ENCODE peak calls at places on chromosomes 13 and 19, in four cellular contexts. N, E, V and K are unnamed samples.

GRCh38 chr19:4523306-4524110 is 5.2 kb upstream of the PLIN4 start:
- DNase-seq in N (no peak), E (no peak), V (peak), K (peak)

GRCh38 chr13:38348890-38349289 is 761 bp upstream of the UFM1 start:
- DNase-seq in N (no peak), E (peak), V (no peak), K (no peak)

GRCh38 chr19:12757544-12758274 is 6.1 kb downstream of the BEST2 start:
- DNase-seq in N (peak), E (peak), V (peak), K (no peak)

GRCh38 chr19:4971424-4971793 is 2.5 kb downstream of the KDM4B start:
- DNase-seq in N (no peak), E (peak), V (peak), K (peak)

GRCh38 chr19:46951236-46951986 is 68.2 kb upstream of the NPAS1 start:
- DNase-seq in N (no peak), E (no peak), V (no peak), K (no peak)

GRCh38 chr19:33210266-33210940 is 15.2 kb downstream of the SLC7A10 start:
- DNase-seq in N (no peak), E (no peak), V (no peak), K (no peak)

GRCh38 chr13:112509190-112509589 is 78.8 kb downstream of the TUBGCP3 start:
- DNase-seq in N (no peak), E (no peak), V (no peak), K (no peak)

GRCh38 chr19:8569066-8569761 is 8.0 kb downstream of the MYO1F start:
- DNase-seq in N (no peak), E (no peak), V (peak), K (no peak)

GRCh38 chr13:113923376-113924063 is 50.4 kb downstream of the C13orf46 start:
- DNase-seq in N (no peak), E (peak), V (peak), K (no peak)

GRCh38 chr19:7152568-7152967 is 83.1 kb downstream of the ZNF557 start:
- DNase-seq in N (no peak), E (no peak), V (no peak), K (no peak)

GRCh38 chr19:39843919-39844793 is 2.0 kb downstream of the FBL start:
- DNase-seq in N (no peak), E (no peak), V (no peak), K (no peak)

GRCh38 chr19:20247016-20247683 is 80.1 kb downstream of the ZNF486 start:
- DNase-seq in N (peak), E (no peak), V (no peak), K (no peak)

GRCh38 chr13:97266328-97266727 is 44.2 kb downstream of the MBNL2 start:
- DNase-seq in N (no peak), E (no peak), V (no peak), K (no peak)

GRCh38 chr19:3504723-3505122 is 1.4 kb upstream of the FZR1 start:
- DNase-seq in N (no peak), E (no peak), V (no peak), K (no peak)

GRCh38 chr19:35153701-35154534 is 617 bp upstream of the FXYD5 start:
- DNase-seq in N (no peak), E (no peak), V (peak), K (no peak)

GRCh38 chr13:114009590-114010400 is 35.9 kb upstream of the C13orf46 start:
- DNase-seq in N (no peak), E (peak), V (peak), K (peak)

DNA sequence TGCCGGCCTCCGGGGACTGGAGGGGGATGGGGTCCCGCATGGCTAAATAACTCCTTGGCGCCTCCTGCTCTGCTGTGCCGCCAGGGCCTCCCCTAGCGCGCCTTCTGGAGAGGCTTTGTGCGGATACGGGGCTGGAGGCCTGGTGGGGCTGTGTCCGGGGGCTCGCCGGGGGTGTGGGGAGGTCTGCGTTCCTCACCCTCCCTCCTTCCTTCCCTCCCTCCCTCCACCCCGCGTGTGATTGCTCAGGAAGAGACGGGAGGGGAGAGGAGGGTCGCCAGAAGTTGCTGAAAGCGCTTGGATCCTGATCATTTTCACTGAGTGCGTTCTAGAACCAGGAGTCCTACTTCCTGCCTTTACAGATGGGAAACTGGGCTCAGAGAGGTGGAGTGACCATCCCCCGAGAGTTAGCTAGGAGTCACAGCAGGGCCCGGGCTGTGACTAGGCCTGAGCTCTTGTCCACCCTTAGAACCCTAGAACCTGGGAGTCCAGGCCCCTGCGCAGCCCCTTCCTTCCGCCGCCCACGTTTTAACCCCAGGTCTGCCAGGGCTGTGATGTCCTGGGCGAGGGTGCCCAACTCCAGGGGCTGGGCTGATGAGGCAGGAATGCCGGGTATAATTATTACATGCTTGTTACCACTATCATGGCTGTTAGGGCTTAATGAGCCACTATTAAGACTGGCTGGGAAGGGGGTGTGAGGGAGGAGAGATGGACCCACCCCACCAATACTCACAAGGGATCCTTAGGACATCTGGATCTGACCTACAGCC is 782 bp upstream of the JUND start:
- DNase-seq in N (no peak), E (peak), V (peak), K (no peak)
- TF ChIP-seq POLR2A in N (no peak), E (no peak), V (peak), K (no peak)

GRCh38 chr19:49473868-49474544 is at the start of gene FLT3LG:
- DNase-seq in N (peak), E (peak), V (peak), K (peak)
- TF ChIP-seq POLR2A in N (peak), E (no peak), V (no peak), K (no peak)

GRCh38 chr19:15418588-15419412 is at the start of gene AKAP8L:
- DNase-seq in N (peak), E (peak), V (peak), K (peak)
- TF ChIP-seq POLR2A in N (peak), E (no peak), V (no peak), K (peak)

GRCh38 chr19:50022823-50023222 is 2.3 kb downstream of the VRK3 start:
- DNase-seq in N (no peak), E (no peak), V (no peak), K (no peak)

GRCh38 chr19:50025794-50026549 is at the start of gene ZNF473:
- DNase-seq in N (peak), E (peak), V (peak), K (peak)

GRCh38 chr19:50024719-50025021 is 502 bp downstream of the VRK3 start:
- DNase-seq in N (no peak), E (no peak), V (no peak), K (no peak)

GRCh38 chr19:50026550-50026906 is 723 bp downstream of the ZNF473 start:
- DNase-seq in N (no peak), E (no peak), V (no peak), K (no peak)

GRCh38 chr19:50025022-50025793 is at the start of gene VRK3:
- DNase-seq in N (peak), E (peak), V (peak), K (peak)
- TF ChIP-seq POLR2A in N (peak), E (no peak), V (no peak), K (peak)

GRCh38 chr19:48329167-48329891 is 4.0 kb downstream of the EMP3 start:
- DNase-seq in N (no peak), E (no peak), V (no peak), K (no peak)

GRCh38 chr19:48321372-48321621 is 4.1 kb upstream of the EMP3 start:
- DNase-seq in N (peak), E (peak), V (peak), K (peak)

GRCh38 chr19:48321622-48322591 is 3.4 kb upstream of the EMP3 start:
- DNase-seq in N (peak), E (peak), V (peak), K (peak)

GRCh38 chr19:48330012-48330681 is 4.8 kb downstream of the EMP3 start:
- DNase-seq in N (peak), E (peak), V (peak), K (peak)

GRCh38 chr19:48325265-48325910 is at the start of gene EMP3:
- DNase-seq in N (peak), E (peak), V (peak), K (peak)
- TF ChIP-seq POLR2A in N (peak), E (no peak), V (peak), K (peak)

DNA sequence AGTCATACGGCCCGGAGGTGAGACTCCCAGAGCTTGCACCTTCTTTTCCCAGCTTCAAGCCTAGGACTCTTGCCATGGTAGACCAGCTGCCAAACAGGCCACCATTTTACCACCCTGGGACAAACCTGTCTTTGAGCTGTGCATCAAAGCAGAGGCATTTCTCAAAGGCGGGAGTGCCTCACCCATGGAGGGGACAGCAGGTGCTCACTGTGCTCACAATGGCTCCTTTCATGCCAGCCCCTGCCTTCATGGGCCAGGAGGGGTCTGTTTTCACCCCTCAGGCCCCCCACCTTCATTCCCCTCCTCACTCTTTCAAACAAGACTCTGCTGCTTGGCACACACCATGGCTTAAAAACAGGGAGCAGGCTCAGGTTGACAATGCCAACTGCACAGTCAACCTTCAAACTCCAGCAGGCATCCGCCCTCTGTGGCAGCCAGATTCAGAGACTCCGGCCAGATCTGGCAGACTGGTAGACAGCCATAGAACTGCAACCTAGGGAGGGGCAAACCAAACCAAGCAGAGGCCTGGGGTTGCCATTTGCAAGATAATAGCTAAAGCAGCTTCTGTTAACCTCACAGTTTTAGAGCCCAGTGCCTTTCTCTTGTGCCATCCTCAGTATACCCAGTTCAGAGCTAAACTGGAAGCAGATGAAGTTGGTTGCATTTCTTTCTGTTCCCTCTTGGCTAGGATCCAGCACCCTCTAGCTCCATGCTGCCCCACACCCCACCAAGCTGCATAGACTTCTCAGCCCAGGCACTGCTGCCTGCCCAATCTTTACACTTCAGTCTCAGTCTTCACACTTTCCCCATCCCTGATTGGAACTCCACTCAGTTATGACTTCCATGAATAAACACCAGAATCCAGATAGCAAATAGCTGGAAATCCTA is 93.9 kb upstream of the SPATA13 start:
- DNase-seq in N (no peak), E (no peak), V (no peak), K (no peak)
- TF ChIP-seq POLR2A in N (no peak), E (no peak), V (no peak), K (no peak)